ENCODE peak calls at places on chromosomes 6 and 20, in four cellular contexts. B, M, A and Q are unnamed samples.

GRCh38 chr6:162493917-162494316 is 233.6 kb downstream of the PRKN start:
- DNase-seq in M (no peak), A (no peak), B (no peak), Q (no peak)

GRCh38 chr20:34042286-34042685 is 48.6 kb downstream of the RALY start:
- DNase-seq in M (no peak), A (no peak), B (no peak), Q (peak)

GRCh38 chr6:31663961-31664789 is 622 bp downstream of the GPANK1 start:
- DNase-seq in M (peak), A (no peak), B (no peak), Q (no peak)

GRCh38 chr6:95203153-95203754 is 374.1 kb upstream of the MANEA start:
- DNase-seq in B (no peak), A (no peak), M (no peak), Q (no peak)

GRCh38 chr20:17643531-17644188 is 38.4 kb downstream of the RRBP1 start:
- DNase-seq in A (no peak), M (no peak), B (no peak), Q (no peak)

GRCh38 chr6:16705403-16705993 is 55.8 kb downstream of the ATXN1 start:
- DNase-seq in B (no peak), A (no peak), M (no peak), Q (no peak)

GRCh38 chr6:14113951-14114350 is 3.6 kb upstream of the CD83 start:
- DNase-seq in A (no peak), M (no peak), B (no peak), Q (no peak)

GRCh38 chr6:90294989-90295853 is 1.4 kb downstream of the BACH2 start:
- DNase-seq in B (no peak), A (peak), M (peak), Q (peak)

GRCh38 chr20:23155141-23155590 is 69.0 kb upstream of the CD93 start:
- DNase-seq in B (no peak), A (no peak), M (no peak), Q (no peak)

GRCh38 chr6:89073014-89073620 is 7.4 kb upstream of the PNRC1 start:
- DNase-seq in B (no peak), M (no peak), A (no peak), Q (no peak)

GRCh38 chr6:20924911-20925543 is 390.8 kb downstream of the CDKAL1 start:
- DNase-seq in A (no peak), M (no peak), B (no peak), Q (no peak)

GRCh38 chr6:35601331-35602132 is 87.2 kb downstream of the FKBP5 start:
- DNase-seq in B (peak), M (peak), A (peak), Q (peak)

GRCh38 chr20:54172856-54173652 is 732 bp downstream of the CYP24A1 start:
- DNase-seq in M (no peak), B (no peak), A (no peak), Q (no peak)

GRCh38 chr6:15623282-15624116 is 39.3 kb downstream of the DTNBP1 start:
- DNase-seq in A (no peak), M (no peak), B (peak), Q (no peak)

GRCh38 chr6:63571382-63571882 is 848 bp upstream of the LOC128125822 start:
- DNase-seq in A (no peak), B (no peak), M (no peak), Q (no peak)

GRCh38 chr6:110039364-110039995 is 61.4 kb downstream of the GPR6 start:
- DNase-seq in A (peak), M (peak), B (peak), Q (peak)
- TF ChIP-seq POLR2A in A (no peak), M (no peak), B (no peak), Q (no peak)

GRCh38 chr6:42047220-42047590 is 3.1 kb upstream of the TAF8 start:
- DNase-seq in B (no peak), A (no peak), M (no peak), Q (no peak)

GRCh38 chr6:42046491-42047219 is 3.7 kb upstream of the TAF8 start:
- DNase-seq in A (no peak), M (no peak), B (no peak), Q (no peak)

GRCh38 chr6:42047790-42048405 is 2.4 kb upstream of the TAF8 start:
- DNase-seq in A (no peak), B (no peak), M (no peak), Q (no peak)

GRCh38 chr6:42043787-42044475 is 6.4 kb upstream of the TAF8 start:
- DNase-seq in B (peak), A (peak), M (peak), Q (peak)

DNA sequence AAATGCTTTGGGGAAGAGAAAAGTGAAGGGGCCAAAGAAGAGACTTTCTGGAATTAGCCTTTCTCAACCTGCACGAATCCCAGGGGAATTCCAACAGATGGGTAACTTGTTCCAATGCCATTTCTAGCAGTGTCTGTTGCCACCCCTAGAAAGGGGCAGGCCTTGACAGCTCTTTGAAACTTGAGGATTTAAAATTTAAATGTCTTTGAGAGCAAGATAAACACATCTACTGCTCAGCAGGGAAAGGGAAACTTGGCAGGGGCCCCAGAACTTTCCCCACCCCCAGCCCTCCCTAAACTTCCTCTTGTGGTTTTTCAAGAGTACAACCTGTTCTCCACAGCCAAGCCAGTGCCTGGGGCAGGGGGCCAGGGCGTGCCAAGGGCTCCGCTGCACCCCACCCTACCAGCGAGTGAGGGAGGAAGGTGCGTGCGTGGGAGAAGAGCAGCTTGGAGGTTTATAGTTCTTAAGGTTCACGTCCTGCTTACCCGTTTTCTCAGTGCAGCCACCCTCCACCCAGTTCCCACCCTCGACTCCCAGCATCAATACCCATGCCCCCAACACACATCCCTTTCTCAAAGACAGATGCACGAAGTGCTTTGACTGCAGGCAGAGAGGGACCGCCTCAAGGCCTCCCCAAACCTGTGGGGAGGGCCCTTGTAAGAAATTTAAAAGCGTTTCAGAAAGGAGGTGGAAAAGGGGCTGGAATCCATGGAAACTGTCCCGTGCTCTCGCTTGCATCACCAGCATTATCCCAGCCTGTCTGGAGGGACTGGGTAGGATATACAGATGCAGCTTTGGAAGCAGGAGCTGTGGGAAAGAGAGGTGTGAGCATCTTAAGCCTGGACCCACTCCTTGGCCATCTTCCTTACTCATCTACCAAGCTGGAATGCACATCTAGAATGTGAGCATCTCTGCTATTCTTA is 4.5 kb upstream of the TAF8 start:
- DNase-seq in M (peak), B (no peak), A (peak), Q (peak)
- H3K27ac ChIP-seq in M (peak), B (peak), A (peak), Q (peak)

DNA sequence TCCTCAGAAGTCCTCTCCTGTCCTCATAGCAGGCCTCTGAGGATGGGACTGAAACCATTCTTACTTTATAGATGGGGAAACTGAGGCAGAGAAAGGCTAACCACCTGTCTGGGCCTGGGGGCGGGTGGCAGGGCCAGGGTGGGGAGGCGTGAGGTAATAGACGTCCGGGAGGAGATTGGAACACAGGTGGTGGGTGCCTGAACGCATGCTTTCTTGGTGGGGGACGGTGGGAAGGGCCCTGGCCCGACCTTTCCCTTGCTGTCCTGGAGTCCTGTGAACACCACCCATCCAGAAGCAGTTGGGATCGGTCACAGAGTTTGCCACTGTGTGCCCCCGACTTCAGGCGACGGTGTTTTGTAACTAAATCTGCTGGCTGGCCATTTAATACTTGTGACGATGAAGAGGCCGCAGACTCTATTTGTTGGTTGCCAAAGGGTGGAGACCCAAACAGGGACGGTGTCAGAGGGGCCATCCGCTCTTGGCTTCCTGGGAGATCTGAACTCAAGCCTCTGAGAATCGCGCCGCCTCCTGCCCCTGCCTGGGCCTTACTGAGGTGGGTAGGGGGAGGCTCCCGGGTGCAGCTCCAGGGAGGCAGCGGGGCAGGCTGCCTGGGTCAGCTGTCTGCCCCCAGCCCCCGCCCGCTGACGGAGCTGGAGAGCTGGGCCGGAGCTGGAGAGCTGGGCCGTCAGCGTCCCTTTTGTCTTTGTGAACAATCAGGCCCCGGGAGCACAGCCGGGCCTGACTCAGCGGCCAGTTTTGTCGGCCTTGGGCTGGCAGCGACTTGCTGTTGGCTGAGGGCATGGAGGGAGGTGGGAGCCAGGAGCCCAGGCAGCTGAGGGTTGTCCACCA is 4.1 kb downstream of the RBM38 start:
- DNase-seq in A (peak), M (peak), B (no peak), Q (peak)
- TF ChIP-seq CTCF in A (no peak), M (no peak), B (no peak), Q (no peak)

DNA sequence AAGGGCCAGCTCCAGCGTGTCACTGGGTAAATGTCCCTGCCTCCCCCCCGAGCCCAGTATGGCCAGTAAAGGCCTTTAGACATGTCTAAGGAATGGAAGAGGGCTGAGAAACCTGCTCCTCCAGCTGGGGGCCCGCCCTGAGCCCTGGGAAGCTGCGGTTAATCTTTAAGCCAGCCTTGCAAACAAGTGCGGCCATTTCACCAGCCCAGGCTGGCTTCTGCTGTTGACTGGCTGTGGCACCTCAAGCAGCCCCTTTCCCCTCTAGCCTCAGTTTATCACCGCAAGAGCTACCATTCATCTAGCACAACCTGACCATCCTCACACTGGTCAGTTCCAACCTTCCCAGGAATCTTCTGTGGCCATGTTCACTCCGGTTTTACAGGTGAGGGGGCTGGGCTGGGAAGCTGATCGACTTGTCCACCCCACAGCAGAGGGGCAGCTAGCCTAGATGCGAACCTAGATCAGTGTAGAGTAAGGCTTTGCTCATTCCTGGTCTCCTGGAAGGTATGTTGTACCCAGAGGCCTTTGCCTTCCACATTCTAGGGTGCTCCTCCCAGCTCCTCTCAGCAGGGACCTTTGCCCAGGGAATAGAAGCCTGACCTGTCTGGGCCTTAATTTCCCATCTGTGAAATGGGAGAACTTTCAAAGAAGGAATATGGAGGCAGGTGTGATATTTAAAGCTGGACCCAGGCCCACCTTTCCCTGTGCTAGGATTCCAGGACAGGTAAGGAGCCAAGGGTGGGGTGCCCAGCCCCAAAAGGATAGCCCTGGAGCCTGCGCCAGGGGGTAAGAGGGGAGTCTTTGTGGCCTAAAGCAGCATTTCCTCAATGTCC is 1.2 kb upstream of the SRC start:
- DNase-seq in A (peak), B (peak), M (peak), Q (no peak)
- TF ChIP-seq POLR2A in A (no peak), B (peak), M (peak), Q (no peak)

GRCh38 chr6:144214029-144214428 is 63.7 kb downstream of the STX11 start:
- DNase-seq in B (no peak), A (no peak), M (no peak), Q (no peak)
- H3K27ac ChIP-seq in B (no peak), A (no peak), M (no peak), Q (no peak)

GRCh38 chr6:722077-722524 is 29.2 kb upstream of the EXOC2 start:
- DNase-seq in A (peak), B (peak), M (peak), Q (peak)

GRCh38 chr6:722608-723007 is 29.7 kb upstream of the EXOC2 start:
- DNase-seq in B (no peak), M (no peak), A (no peak), Q (no peak)

GRCh38 chr6:718345-718744 is 25.4 kb upstream of the EXOC2 start:
- DNase-seq in B (no peak), M (no peak), A (no peak), Q (no peak)

GRCh38 chr6:727796-728195 is 34.9 kb upstream of the EXOC2 start:
- DNase-seq in A (no peak), M (no peak), B (no peak), Q (no peak)

GRCh38 chr6:723540-723939 is 30.6 kb upstream of the EXOC2 start:
- DNase-seq in M (no peak), A (no peak), B (peak), Q (no peak)
- TF ChIP-seq CTCF in M (no peak), A (no peak), B (no peak), Q (no peak)

DNA sequence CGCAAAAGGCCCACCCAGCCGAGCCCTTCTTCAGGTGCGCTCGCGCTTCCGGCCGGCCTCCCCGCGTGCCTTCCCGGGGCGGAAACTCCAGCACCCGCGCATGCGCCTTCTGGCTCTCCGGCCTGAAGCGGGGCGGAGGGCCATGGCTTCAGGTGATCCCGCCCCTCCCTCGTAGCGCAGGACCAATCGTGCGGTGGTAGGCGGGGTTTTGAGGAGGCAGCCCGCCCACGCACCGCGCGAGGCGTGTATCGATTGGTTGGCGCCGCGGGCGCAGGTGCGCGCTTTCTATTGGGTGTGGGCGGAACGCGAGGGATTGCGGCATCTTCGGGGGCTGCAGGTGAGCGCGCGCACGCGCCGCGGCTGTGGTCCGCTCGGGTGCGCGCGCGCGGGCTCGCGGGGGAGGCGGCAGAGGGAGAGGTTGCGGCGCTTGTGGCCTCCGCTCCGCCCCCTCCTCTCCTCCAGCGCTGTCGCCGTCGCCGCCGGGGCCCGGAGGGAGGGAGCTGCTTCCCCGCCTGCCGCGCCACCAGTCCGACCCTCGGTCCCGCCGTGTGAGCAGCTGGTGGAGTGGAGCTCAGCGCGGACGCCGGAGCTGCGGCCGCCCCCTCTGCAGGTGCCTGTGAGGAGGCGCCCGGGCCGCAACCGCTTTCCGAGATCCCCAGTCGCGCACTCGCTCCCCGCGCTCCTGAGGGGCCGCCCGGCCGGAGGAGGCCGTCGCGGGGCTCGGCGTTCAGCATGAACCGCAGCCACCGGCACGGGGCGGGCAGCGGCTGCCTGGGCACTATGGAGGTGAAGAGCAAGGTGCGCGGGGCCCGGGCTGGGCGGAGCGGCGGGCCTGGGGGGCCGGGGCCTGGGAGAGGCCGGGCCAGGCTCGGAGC is at the start of gene PARD6B:
- DNase-seq in A (peak), M (peak), B (peak), Q (peak)
- TF ChIP-seq POLR2A in A (no peak), M (peak), B (peak), Q (no peak)